ENCODE peak calls at places on chromosomes 6 and 20, in nine cellular contexts. G is endothelial cell of umbilical vein, Z is sigmoid colon, N is GM12878, H is prostate gland, V is Panc1, Q is stomach, S is GM23338, E is HepG2. R is an unnamed sample.

GRCh38 chr6:119078449-119079287 is at the start of gene FAM184A:
- DNase-seq in Z (peak; percentile 82), Q (peak; percentile 65), N (no peak), E (peak; percentile 55), S (peak; percentile 80), V (no peak), H (peak; percentile 51), G (peak; percentile 67), R (peak; percentile 70)

GRCh38 chr6:140445474-140446004 is 1071.1 kb upstream of the CITED2 start:
- DNase-seq in H (no peak), G (peak; percentile 68), E (no peak), N (no peak), Z (no peak), Q (no peak), S (peak; percentile 24), V (no peak), R (no peak)

GRCh38 chr6:101393291-101394251 is at the start of gene GRIK2:
- DNase-seq in H (peak; percentile 42), E (no peak), Q (no peak), G (peak; percentile 2), S (peak; percentile 82), N (no peak), V (no peak), Z (no peak), R (no peak)

GRCh38 chr6:121608270-121608669 is 172.8 kb downstream of the GJA1 start:
- DNase-seq in E (no peak), G (no peak), S (no peak), Z (no peak), V (peak; percentile 13), H (no peak), Q (no peak), N (no peak), R (no peak)

GRCh38 chr6:43771858-43772570 is 2.0 kb downstream of the VEGFA start:
- DNase-seq in E (peak; percentile 51), G (peak; percentile 51), Z (peak; percentile 91), V (no peak), Q (peak; percentile 85), N (no peak), S (peak; percentile 76), H (peak; percentile 61), R (peak; percentile 75)

GRCh38 chr20:23647346-23647745 is 9.6 kb upstream of the CST3 start:
- DNase-seq in Z (no peak), V (no peak), H (no peak), S (no peak), Q (no peak), N (no peak), E (no peak), G (no peak), R (no peak)

GRCh38 chr20:51528263-51529026 is 14.1 kb downstream of the NFATC2 start:
- DNase-seq in N (no peak), Z (no peak), H (no peak), E (no peak), V (no peak), G (peak; percentile 14), S (no peak), Q (no peak), R (no peak)

GRCh38 chr6:10451828-10452509 is 37.1 kb upstream of the TFAP2A start:
- DNase-seq in V (no peak), H (peak; percentile 51), Z (no peak), S (peak; percentile 25), N (no peak), Q (no peak), G (no peak), E (no peak), R (peak; percentile 58)

GRCh38 chr6:101435028-101435427 is 41.5 kb downstream of the GRIK2 start:
- DNase-seq in Q (no peak), G (no peak), H (no peak), Z (no peak), V (no peak), E (no peak), N (no peak), S (no peak), R (no peak)

GRCh38 chr6:105209950-105210706 is 30.3 kb upstream of the POPDC3 start:
- DNase-seq in Q (no peak), V (no peak), Z (no peak), G (peak; percentile 56), H (no peak), E (peak; percentile 60), N (no peak), S (no peak), R (no peak)

GRCh38 chr20:41169791-41170351 is 32.5 kb downstream of the PLCG1 start:
- DNase-seq in V (no peak), E (no peak), S (no peak), G (no peak), N (no peak), H (no peak), Z (no peak), Q (no peak), R (peak; percentile 36)

GRCh38 chr20:24443436-24443835 is 26.0 kb upstream of the SYNDIG1 start:
- DNase-seq in Z (no peak), H (no peak), Q (no peak), N (no peak), G (no peak), S (peak; percentile 88), V (no peak), E (no peak), R (no peak)

GRCh38 chr20:57392130-57392445 is 892 bp downstream of the RBM38 start:
- DNase-seq in G (no peak), E (no peak), Q (no peak), H (no peak), Z (peak; percentile 69), V (no peak), N (no peak), S (no peak), R (no peak)

GRCh38 chr6:117477988-117478852 is 4.3 kb upstream of the DCBLD1 start:
- DNase-seq in Q (no peak), G (peak; percentile 43), S (peak; percentile 62), V (no peak), Z (no peak), H (no peak), E (peak; percentile 97), N (no peak), R (no peak)

GRCh38 chr20:32917191-32917950 is 58.6 kb downstream of the EFCAB8 start:
- DNase-seq in S (no peak), Q (peak; percentile 13), N (no peak), Z (peak; percentile 56), H (no peak), V (no peak), E (no peak), G (no peak), R (no peak)

DNA sequence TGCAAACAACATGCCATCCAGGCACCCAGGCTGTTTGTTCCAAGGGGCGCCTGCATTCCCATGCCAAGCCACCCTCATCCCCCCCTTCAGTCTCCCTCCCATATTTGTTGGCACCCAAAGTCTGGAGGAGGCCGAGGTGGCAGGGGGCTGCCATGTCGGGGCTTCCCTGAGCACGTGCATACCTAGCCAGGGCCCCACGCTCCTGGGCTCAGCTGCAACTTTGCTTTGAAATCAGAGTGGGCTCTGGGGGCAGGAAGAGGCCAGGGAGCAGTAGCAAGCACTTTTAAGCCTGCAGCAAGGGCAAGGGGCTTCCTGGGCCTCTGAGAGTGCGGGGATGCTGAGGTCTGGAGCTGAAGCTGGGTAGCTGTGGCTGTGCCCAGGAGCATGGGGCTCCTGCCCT is 655.9 kb upstream of the EYS start:
- DNase-seq in E (no peak), S (no peak), V (no peak), N (no peak), G (no peak), Z (no peak), H (no peak), Q (no peak), R (no peak)
- TF ChIP-seq POLR2AphosphoS5 in E (no peak), S (no peak), V (no peak), N (no peak), G (no peak), Z (no peak), H (no peak), Q (no peak), R (no peak)

GRCh38 chr6:42405025-42405424 is 46.7 kb downstream of the TRERF1 start:
- DNase-seq in V (no peak), G (no peak), S (peak; percentile 51), E (no peak), Z (no peak), Q (no peak), H (no peak), N (no peak), R (no peak)
- H3K4me3 ChIP-seq in V (no peak overlapping the region), G (no peak overlapping the region), S (peak overlapping the region; percentile 6), E (no peak overlapping the region), Z (no peak overlapping the region), Q (no peak overlapping the region), H (no peak overlapping the region), N (no peak overlapping the region), R (no peak overlapping the region)

DNA sequence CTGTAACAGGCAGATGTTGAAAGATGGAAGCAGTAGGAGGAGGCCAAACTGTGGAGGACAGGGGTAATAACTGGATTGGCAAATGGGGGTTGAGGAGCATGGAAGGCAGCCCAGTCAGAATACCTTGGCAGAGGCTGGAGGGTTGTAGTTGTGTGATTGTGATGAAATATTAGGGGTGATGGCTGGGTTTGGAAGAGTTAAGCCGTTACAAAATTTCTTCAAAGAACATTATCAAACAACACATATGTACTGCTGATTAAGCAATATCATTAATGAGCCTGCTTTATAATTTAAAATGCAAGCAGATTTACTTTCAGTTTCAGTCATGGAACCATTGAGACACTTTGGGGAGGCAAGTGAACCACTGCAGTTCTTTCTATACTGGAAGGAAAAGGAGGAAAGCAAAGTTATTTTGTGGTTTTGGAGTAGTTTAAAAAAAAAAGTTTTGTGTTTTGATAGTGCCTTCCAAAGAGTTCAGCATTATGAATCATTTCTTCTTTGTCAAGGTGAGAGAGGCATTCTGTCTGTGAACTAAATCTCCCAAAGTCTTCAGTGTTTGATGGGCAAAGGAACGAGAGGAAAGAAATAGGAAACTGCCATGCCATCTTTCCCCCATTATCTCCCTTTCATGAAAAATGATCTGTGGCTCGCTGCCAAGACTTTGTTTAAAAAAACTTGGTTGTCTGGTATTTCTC is 20.7 kb downstream of the FOXO3 start:
- DNase-seq in Q (no peak), H (peak; percentile 42), V (no peak), S (no peak), N (no peak), G (peak; percentile 62), E (no peak), Z (peak; percentile 85), R (no peak)
- H3K4me1 ChIP-seq in Q (peaks cover 82% of the 10 kb centered on the region), H (peaks cover 22% of the 10 kb centered on the region), V (peaks cover 17% of the 10 kb centered on the region), S (peaks cover 21% of the 10 kb centered on the region), N (no peaks in the 10 kb centered on the region), G (peaks cover 19% of the 10 kb centered on the region), E (peaks cover 68% of the 10 kb centered on the region), Z (peaks cover 96% of the 10 kb centered on the region), R (peaks cover 10% of the 10 kb centered on the region)

DNA sequence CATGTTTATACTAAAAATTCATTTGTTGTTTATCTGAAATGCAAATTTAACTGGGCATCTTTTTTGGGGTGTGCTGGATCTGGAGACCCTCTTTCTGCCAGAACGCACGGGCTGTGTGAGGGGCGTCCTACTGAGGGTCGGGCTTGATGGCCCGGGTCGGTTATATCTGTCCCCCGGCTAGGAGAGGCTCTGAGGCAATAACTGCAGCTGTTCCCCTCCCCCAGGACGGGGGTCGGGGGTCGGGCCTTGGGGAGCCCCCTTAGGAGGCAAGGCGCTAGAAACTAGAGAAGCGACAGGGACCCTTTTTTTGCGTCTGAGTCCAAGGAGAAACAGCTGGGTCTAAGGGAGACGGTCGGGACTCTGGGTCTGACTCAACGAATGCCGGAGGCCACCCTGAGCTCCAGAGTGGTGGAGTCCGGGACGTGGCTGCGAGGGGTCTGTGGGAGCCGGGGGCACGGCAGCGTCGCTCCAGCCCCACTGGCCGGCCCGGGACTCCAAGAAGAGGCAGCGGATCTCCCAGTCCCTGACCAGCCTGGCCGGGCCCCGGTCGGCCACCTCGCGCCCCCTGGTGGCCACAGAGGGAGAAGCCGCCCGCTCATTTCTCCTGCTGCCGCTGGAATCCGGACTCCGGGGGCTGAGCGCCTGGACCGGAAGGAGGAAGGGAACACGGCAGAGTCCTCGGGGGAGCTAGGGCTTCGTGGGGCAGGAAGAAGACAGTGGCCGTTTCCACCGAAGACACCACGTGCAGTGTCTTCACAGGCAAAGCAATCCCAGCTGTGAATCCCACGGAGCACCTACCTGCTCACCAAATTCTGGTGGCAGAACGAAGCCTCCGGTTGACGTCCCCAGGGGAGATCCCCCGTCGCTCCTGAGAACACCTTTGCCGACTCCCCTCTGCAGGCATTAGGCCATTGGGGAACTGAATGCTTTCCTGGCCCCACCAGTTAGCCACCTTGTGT is 24.0 kb upstream of the SCML4 start:
- DNase-seq in S (peak; percentile 91), Q (peak; percentile 90), G (peak; percentile 75), V (peak; percentile 18), N (no peak), H (peak; percentile 73), E (peak; percentile 58), Z (peak; percentile 91), R (peak; percentile 84)
- TF ChIP-seq POLR2AphosphoS5 in S (peak; percentile 52), Q (no peak), G (no peak), V (no peak), N (no peak), H (peak; percentile 15), E (no peak), Z (no peak), R (no peak)